ENCODE peak calls at places on chromosomes 12 and 14, in four cellular contexts. One of them, this sample, is unnamed.

GRCh38 chr12:130066742-130067141 is 95.5 kb upstream of the FZD10 start:
- DNase-seq in GM06990: no peak
- DNase-seq in choroid plexus epithelial cell: no peak
- DNase-seq in sigmoid colon: no peak
- DNase-seq in this sample: no peak

GRCh38 chr14:68418192-68419118 is 374.4 kb downstream of the ZFP36L1 start:
- DNase-seq in choroid plexus epithelial cell: no peak
- DNase-seq in GM06990: no peak
- DNase-seq in sigmoid colon: no peak
- DNase-seq in this sample: no peak

GRCh38 chr14:61930101-61930857 is 168.1 kb downstream of the SNAPC1 start:
- DNase-seq in choroid plexus epithelial cell: no peak
- DNase-seq in GM06990: no peak
- DNase-seq in sigmoid colon: no peak
- DNase-seq in this sample: no peak

GRCh38 chr12:120588948-120589930 is 8.0 kb upstream of the POP5 start:
- DNase-seq in choroid plexus epithelial cell: no peak
- DNase-seq in sigmoid colon: no peak
- DNase-seq in GM06990: no peak
- DNase-seq in this sample: no peak

GRCh38 chr12:106248849-106249371 is 1.1 kb upstream of the CKAP4 start:
- DNase-seq in choroid plexus epithelial cell: peak; percentile 54
- DNase-seq in GM06990: peak; percentile 33
- DNase-seq in sigmoid colon: no peak
- DNase-seq in this sample: no peak

GRCh38 chr12:130186631-130187269 is 24.5 kb downstream of the FZD10 start:
- DNase-seq in choroid plexus epithelial cell: no peak
- DNase-seq in GM06990: no peak
- DNase-seq in sigmoid colon: peak; percentile 21
- DNase-seq in this sample: no peak

GRCh38 chr12:124283326-124283725 is 11.6 kb upstream of the RFLNA start:
- DNase-seq in sigmoid colon: no peak
- DNase-seq in GM06990: no peak
- DNase-seq in choroid plexus epithelial cell: no peak
- DNase-seq in this sample: no peak

GRCh38 chr14:102080183-102081080 is 6.4 kb downstream of the HSP90AA1 start:
- DNase-seq in GM06990: no peak
- DNase-seq in sigmoid colon: no peak
- DNase-seq in choroid plexus epithelial cell: no peak
- DNase-seq in this sample: no peak

GRCh38 chr14:56273151-56273550 is 154.9 kb downstream of the PELI2 start:
- DNase-seq in sigmoid colon: no peak
- DNase-seq in choroid plexus epithelial cell: no peak
- DNase-seq in GM06990: no peak
- DNase-seq in this sample: no peak

GRCh38 chr12:85569261-85569660 is 266.9 kb downstream of the RASSF9 start:
- DNase-seq in choroid plexus epithelial cell: no peak
- DNase-seq in GM06990: no peak
- DNase-seq in sigmoid colon: no peak
- DNase-seq in this sample: no peak

GRCh38 chr14:101776315-101776714 is 14.8 kb downstream of the PPP2R5C start:
- DNase-seq in GM06990: no peak
- DNase-seq in choroid plexus epithelial cell: no peak
- DNase-seq in sigmoid colon: no peak
- DNase-seq in this sample: no peak

GRCh38 chr12:124125472-124125871 is 152.5 kb downstream of the ZNF664 start:
- DNase-seq in choroid plexus epithelial cell: no peak
- DNase-seq in sigmoid colon: no peak
- DNase-seq in GM06990: peak; percentile 58
- DNase-seq in this sample: no peak

GRCh38 chr12:5904969-5905368 is 40.1 kb downstream of the ANO2 start:
- DNase-seq in sigmoid colon: no peak
- DNase-seq in GM06990: no peak
- DNase-seq in choroid plexus epithelial cell: no peak
- DNase-seq in this sample: no peak

GRCh38 chr12:75087656-75088055 is 122.0 kb downstream of the KCNC2 start:
- DNase-seq in choroid plexus epithelial cell: peak; percentile 18
- DNase-seq in sigmoid colon: no peak
- DNase-seq in GM06990: no peak
- DNase-seq in this sample: no peak

GRCh38 chr12:94718114-94718513 is 67.8 kb upstream of the TMCC3 start:
- DNase-seq in sigmoid colon: no peak
- DNase-seq in GM06990: no peak
- DNase-seq in choroid plexus epithelial cell: peak; percentile 54
- DNase-seq in this sample: no peak

GRCh38 chr12:5921966-5922365 is 23.1 kb downstream of the ANO2 start:
- DNase-seq in choroid plexus epithelial cell: no peak
- DNase-seq in GM06990: no peak
- DNase-seq in sigmoid colon: peak; percentile 25
- DNase-seq in this sample: no peak

GRCh38 chr14:61662437-61663311 is 32.6 kb upstream of the HIF1A start:
- DNase-seq in sigmoid colon: no peak
- DNase-seq in choroid plexus epithelial cell: peak; percentile 83
- DNase-seq in GM06990: peak; percentile 80
- DNase-seq in this sample: peak; percentile 40

GRCh38 chr12:83841620-83842019 is 1071.0 kb downstream of the SLC6A15 start:
- DNase-seq in choroid plexus epithelial cell: no peak
- DNase-seq in sigmoid colon: no peak
- DNase-seq in GM06990: no peak
- DNase-seq in this sample: no peak

GRCh38 chr14:65356327-65356836 is 56.1 kb upstream of the FUT8 start:
- DNase-seq in choroid plexus epithelial cell: peak; percentile 59
- DNase-seq in GM06990: no peak
- DNase-seq in sigmoid colon: no peak
- DNase-seq in this sample: no peak

GRCh38 chr12:13362260-13362841 is 165.8 kb downstream of the EMP1 start:
- DNase-seq in sigmoid colon: peak; percentile 71
- DNase-seq in choroid plexus epithelial cell: peak; percentile 67
- DNase-seq in GM06990: no peak
- DNase-seq in this sample: no peak

GRCh38 chr12:89353188-89353822 is 1.0 kb upstream of the DUSP6 start:
- DNase-seq in sigmoid colon: peak; percentile 86
- DNase-seq in GM06990: peak; percentile 48
- DNase-seq in choroid plexus epithelial cell: peak; percentile 77
- DNase-seq in this sample: peak; percentile 50

GRCh38 chr14:55019968-55020554 is 6.8 kb downstream of the WDHD1 start:
- DNase-seq in choroid plexus epithelial cell: peak; percentile 28
- DNase-seq in sigmoid colon: no peak
- DNase-seq in GM06990: no peak
- DNase-seq in this sample: no peak

GRCh38 chr12:27583981-27584380 is 60.0 kb downstream of the PPFIBP1 start:
- DNase-seq in choroid plexus epithelial cell: no peak
- DNase-seq in sigmoid colon: no peak
- DNase-seq in GM06990: no peak
- DNase-seq in this sample: no peak

GRCh38 chr12:109752117-109753053 is 38.8 kb downstream of the FAM222A start:
- DNase-seq in sigmoid colon: peak; percentile 22
- DNase-seq in GM06990: no peak
- DNase-seq in choroid plexus epithelial cell: no peak
- DNase-seq in this sample: no peak

GRCh38 chr14:95533391-95533821 is 1.4 kb upstream of the GLRX5 start:
- DNase-seq in choroid plexus epithelial cell: peak; percentile 67
- DNase-seq in GM06990: peak; percentile 37
- DNase-seq in sigmoid colon: no peak
- DNase-seq in this sample: no peak

GRCh38 chr12:15179672-15180071 is 41.5 kb downstream of the RERG start:
- DNase-seq in sigmoid colon: peak; percentile 74
- DNase-seq in GM06990: no peak
- DNase-seq in choroid plexus epithelial cell: peak; percentile 72
- DNase-seq in this sample: no peak

GRCh38 chr12:121937654-121938053 is 19.3 kb downstream of the CFAP251 start:
- DNase-seq in GM06990: no peak
- DNase-seq in choroid plexus epithelial cell: no peak
- DNase-seq in sigmoid colon: no peak
- DNase-seq in this sample: no peak

GRCh38 chr14:52801014-52801708 is 9.8 kb upstream of the GNPNAT1 start:
- DNase-seq in sigmoid colon: no peak
- DNase-seq in choroid plexus epithelial cell: peak; percentile 72
- DNase-seq in GM06990: no peak
- DNase-seq in this sample: no peak

GRCh38 chr14:71824816-71825215 is 107.4 kb upstream of the RGS6 start:
- DNase-seq in GM06990: no peak
- DNase-seq in choroid plexus epithelial cell: no peak
- DNase-seq in sigmoid colon: no peak
- DNase-seq in this sample: no peak

GRCh38 chr12:118358607-118359540 is 13.8 kb downstream of the TAOK3 start:
- DNase-seq in GM06990: no peak
- DNase-seq in sigmoid colon: no peak
- DNase-seq in choroid plexus epithelial cell: no peak
- DNase-seq in this sample: no peak

GRCh38 chr12:67827820-67828383 is 161.3 kb upstream of the IFNG-AS1 start:
- DNase-seq in choroid plexus epithelial cell: peak; percentile 96
- DNase-seq in sigmoid colon: peak; percentile 73
- DNase-seq in GM06990: peak; percentile 42
- DNase-seq in this sample: no peak

GRCh38 chr12:56160160-56160763 is 2.1 kb downstream of the MYL6 start:
- DNase-seq in choroid plexus epithelial cell: peak; percentile 58
- DNase-seq in sigmoid colon: no peak
- DNase-seq in GM06990: peak; percentile 35
- DNase-seq in this sample: peak; percentile 43

GRCh38 chr12:104692335-104693218 is 235.8 kb downstream of the CHST11 start:
- DNase-seq in choroid plexus epithelial cell: no peak
- DNase-seq in sigmoid colon: no peak
- DNase-seq in GM06990: no peak
- DNase-seq in this sample: no peak

GRCh38 chr14:105116451-105117256 is 51.4 kb upstream of the GPR132 start:
- DNase-seq in sigmoid colon: no peak
- DNase-seq in choroid plexus epithelial cell: no peak
- DNase-seq in GM06990: no peak
- DNase-seq in this sample: no peak

GRCh38 chr14:52355016-52355430 is 40.9 kb downstream of the PTGER2 start:
- DNase-seq in GM06990: no peak
- DNase-seq in sigmoid colon: no peak
- DNase-seq in choroid plexus epithelial cell: peak; percentile 96
- DNase-seq in this sample: no peak

GRCh38 chr12:452667-453210 is 7.0 kb upstream of the B4GALNT3 start:
- DNase-seq in sigmoid colon: no peak
- DNase-seq in GM06990: peak; percentile 73
- DNase-seq in choroid plexus epithelial cell: no peak
- DNase-seq in this sample: peak; percentile 23
- TF ChIP-seq CTCF in sigmoid colon: no peak
- TF ChIP-seq CTCF in GM06990: peak; percentile 77
- TF ChIP-seq CTCF in choroid plexus epithelial cell: peak; percentile 48
- TF ChIP-seq CTCF in this sample: no peak

DNA sequence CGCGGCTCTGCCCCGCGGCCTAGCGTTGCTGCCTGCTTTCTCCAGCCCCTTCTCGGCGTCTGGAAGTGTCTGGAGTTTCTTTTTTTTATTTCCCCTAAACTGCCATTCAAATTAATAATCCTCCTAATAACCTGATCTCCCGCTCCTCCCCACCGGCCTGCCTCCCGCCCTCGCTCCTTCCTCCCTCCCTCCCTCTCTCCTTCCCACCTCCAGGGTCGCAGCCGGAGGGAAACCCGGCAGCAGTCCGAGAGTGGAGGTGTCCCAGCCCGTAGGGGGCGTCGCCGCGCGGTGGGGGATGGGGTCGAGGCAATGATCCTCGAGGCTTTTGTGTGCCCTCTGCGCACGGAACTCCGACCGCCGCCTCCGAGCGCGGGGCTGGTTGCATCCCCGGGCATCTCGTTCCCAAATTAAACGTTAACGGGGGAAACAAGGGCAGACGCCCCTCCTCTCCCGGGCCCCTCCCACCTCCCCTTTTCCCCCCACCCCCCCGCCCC is 1.1 kb upstream of the SOCS2 start:
- DNase-seq in choroid plexus epithelial cell: peak; percentile 51
- DNase-seq in sigmoid colon: peak; percentile 92
- DNase-seq in GM06990: peak; percentile 62
- DNase-seq in this sample: peak; percentile 55
- TF ChIP-seq CTCF in choroid plexus epithelial cell: peak; percentile 39
- TF ChIP-seq CTCF in sigmoid colon: no peak
- TF ChIP-seq CTCF in GM06990: peak; percentile 46
- TF ChIP-seq CTCF in this sample: peak; percentile 19

GRCh38 chr14:36522972-36523685 is 3.1 kb upstream of the NKX2-1 start:
- DNase-seq in sigmoid colon: no peak
- DNase-seq in choroid plexus epithelial cell: no peak
- DNase-seq in GM06990: no peak
- DNase-seq in this sample: no peak

GRCh38 chr14:36524220-36524837 is 4.3 kb upstream of the NKX2-1 start:
- DNase-seq in sigmoid colon: no peak
- DNase-seq in choroid plexus epithelial cell: no peak
- DNase-seq in GM06990: no peak
- DNase-seq in this sample: no peak

GRCh38 chr14:36524874-36525745 is 5.1 kb upstream of the NKX2-1 start:
- DNase-seq in choroid plexus epithelial cell: no peak
- DNase-seq in GM06990: no peak
- DNase-seq in sigmoid colon: no peak
- DNase-seq in this sample: no peak

GRCh38 chr14:36522347-36522971 is 2.4 kb upstream of the NKX2-1 start:
- DNase-seq in GM06990: no peak
- DNase-seq in choroid plexus epithelial cell: no peak
- DNase-seq in sigmoid colon: no peak
- DNase-seq in this sample: no peak

DNA sequence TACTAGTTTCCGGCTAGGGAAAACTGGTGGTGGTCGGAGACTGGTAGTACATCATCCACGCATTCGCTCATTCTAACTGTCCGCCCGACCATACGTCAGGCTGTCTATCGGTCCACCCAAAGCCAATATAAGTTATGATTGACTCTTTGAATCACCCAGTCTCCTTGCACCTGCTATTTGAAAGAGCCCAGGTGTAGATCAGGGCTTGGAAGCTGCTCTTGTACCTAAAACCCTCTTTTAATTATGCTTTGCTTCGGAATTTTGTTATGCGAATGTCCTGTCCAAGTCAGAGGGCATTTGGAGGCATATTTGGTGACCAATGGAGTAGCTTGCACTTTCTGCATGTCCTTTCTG is 5.7 kb upstream of the NKX2-1 start:
- DNase-seq in GM06990: no peak
- DNase-seq in sigmoid colon: no peak
- DNase-seq in choroid plexus epithelial cell: no peak
- DNase-seq in this sample: no peak
- TF ChIP-seq CTCF in GM06990: no peak
- TF ChIP-seq CTCF in sigmoid colon: no peak
- TF ChIP-seq CTCF in choroid plexus epithelial cell: no peak
- TF ChIP-seq CTCF in this sample: no peak

GRCh38 chr12:126930234-126930633 is 1336.7 kb upstream of the TMEM132C start:
- DNase-seq in GM06990: no peak
- DNase-seq in choroid plexus epithelial cell: no peak
- DNase-seq in sigmoid colon: no peak
- DNase-seq in this sample: no peak

DNA sequence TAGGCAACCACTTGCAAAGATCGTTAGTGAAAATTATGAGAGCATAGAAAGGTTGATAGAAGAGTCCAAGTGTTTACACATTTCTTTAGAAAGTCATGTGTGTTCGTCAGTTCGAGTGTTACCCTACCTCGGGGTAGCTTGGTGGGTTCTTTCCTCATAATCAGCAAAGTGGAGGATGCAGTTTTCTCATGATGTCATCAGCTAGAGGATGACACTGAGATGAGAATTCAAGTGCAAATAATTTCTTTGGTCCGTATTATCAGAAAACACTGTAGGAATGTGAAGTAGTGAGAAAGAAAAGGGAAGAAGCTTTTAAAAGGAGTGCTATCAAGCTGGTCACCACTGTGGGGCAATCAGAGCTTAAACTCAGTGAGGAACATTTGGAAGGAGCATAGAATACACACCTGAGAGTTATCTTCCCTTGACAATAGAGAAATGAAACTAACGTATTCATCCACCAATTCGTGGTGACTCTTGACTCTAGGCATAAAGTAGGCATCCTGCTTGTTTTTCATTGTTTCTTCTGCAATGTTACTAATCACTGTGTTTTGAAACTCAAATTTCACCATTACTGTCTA is 1340.9 kb upstream of the TMEM132C start:
- DNase-seq in choroid plexus epithelial cell: no peak
- DNase-seq in sigmoid colon: no peak
- DNase-seq in GM06990: no peak
- DNase-seq in this sample: no peak
- TF ChIP-seq CTCF in choroid plexus epithelial cell: no peak
- TF ChIP-seq CTCF in sigmoid colon: no peak
- TF ChIP-seq CTCF in GM06990: peak; percentile 6
- TF ChIP-seq CTCF in this sample: no peak